ENCODE peak calls at places on chromosomes 7 and 10, in seven cellular contexts. M is BE2C; N is NCI-H2171 treated with DMSO at 0.1 percent for 48 hours; B is stimulated activated CD4-positive, alpha-beta T cell treated with anti-CD3 and anti-CD28 coated beads, Interleukin-4, amount 100 ng/mL, for 48 hours; Z is NCI-H1417; P is ureter; I is psoas muscle. G is an unnamed sample.

GRCh38 chr10:84172435-84173356 is 905 bp upstream of the GPR15LG start:
- DNase-seq in M (no peak), N (no peak), B (no peak), Z (no peak), P (no peak), I (no peak), G (no peak)

GRCh38 chr10:34565934-34566333 is 249.2 kb downstream of the PARD3 start:
- DNase-seq in M (no peak), N (no peak), B (no peak), Z (no peak), P (no peak), I (no peak), G (no peak)

GRCh38 chr10:95242581-95243317 is 48.1 kb downstream of the PDLIM1 start:
- DNase-seq in M (peak), N (no peak), B (no peak), Z (peak), P (no peak), I (no peak), G (peak)

GRCh38 chr7:117728858-117729257 is 144.4 kb downstream of the CTTNBP2 start:
- DNase-seq in M (no peak), N (no peak), B (no peak), Z (peak), P (no peak), I (no peak), G (no peak)

GRCh38 chr7:44819292-44819691 is 22.8 kb downstream of the PPIA start:
- DNase-seq in M (no peak), N (no peak), B (no peak), Z (no peak), P (no peak), I (no peak), G (no peak)

GRCh38 chr7:37198188-37198905 is 250.3 kb downstream of the ELMO1 start:
- DNase-seq in M (no peak), N (no peak), B (no peak), Z (peak), P (no peak), I (no peak), G (no peak)

GRCh38 chr7:108415821-108416536 is 40.3 kb downstream of the NRCAM start:
- DNase-seq in M (peak), N (peak), B (no peak), Z (peak), P (no peak), I (no peak), G (no peak)

GRCh38 chr7:157274991-157275427 is 61.8 kb upstream of the DNAJB6 start:
- DNase-seq in M (no peak), N (no peak), B (no peak), Z (no peak), P (no peak), I (no peak), G (no peak)

GRCh38 chr7:90604383-90604782 is 8.3 kb downstream of the CDK14 start:
- DNase-seq in M (no peak), N (peak), B (no peak), Z (no peak), P (no peak), I (no peak), G (no peak)

GRCh38 chr7:142098004-142098403 is 13.5 kb upstream of the MGAM2 start:
- DNase-seq in M (no peak), N (no peak), B (no peak), Z (no peak), P (no peak), I (no peak), G (no peak)

GRCh38 chr10:83425306-83425705 is 714.0 kb upstream of the GHITM start:
- DNase-seq in M (no peak), N (no peak), B (no peak), Z (no peak), P (no peak), I (no peak), G (no peak)

G was measured in progenitor cell of endocrine pancreas.